ENCODE peak calls at places on chromosomes 16 and 17, in eight cellular contexts. One of them, this sample, is unnamed.

GRCh38 chr16:12539185-12539929 is 264.3 kb downstream of the CPPED1 start:
- DNase-seq in body of pancreas: no peak
- DNase-seq in IMR-90: peak; percentile 80
- DNase-seq in adrenal gland: no peak
- DNase-seq in K562: no peak
- DNase-seq in A549: no peak
- DNase-seq in dorsolateral prefrontal cortex: no peak
- DNase-seq in heart right ventricle: no peak
- DNase-seq in this sample: no peak

GRCh38 chr17:37056622-37057021 is 107.9 kb downstream of the AATF start:
- DNase-seq in heart right ventricle: no peak
- DNase-seq in adrenal gland: no peak
- DNase-seq in IMR-90: no peak
- DNase-seq in A549: no peak
- DNase-seq in K562: no peak
- DNase-seq in dorsolateral prefrontal cortex: no peak
- DNase-seq in body of pancreas: no peak
- DNase-seq in this sample: no peak

GRCh38 chr17:40816569-40816968 is 5.8 kb downstream of the KRT10 start:
- DNase-seq in K562: peak; percentile 46
- DNase-seq in heart right ventricle: no peak
- DNase-seq in body of pancreas: no peak
- DNase-seq in IMR-90: no peak
- DNase-seq in adrenal gland: no peak
- DNase-seq in dorsolateral prefrontal cortex: no peak
- DNase-seq in A549: no peak
- DNase-seq in this sample: no peak

GRCh38 chr16:12944300-12944699 is 42.9 kb downstream of the SHISA9 start:
- DNase-seq in body of pancreas: no peak
- DNase-seq in adrenal gland: no peak
- DNase-seq in dorsolateral prefrontal cortex: no peak
- DNase-seq in A549: no peak
- DNase-seq in IMR-90: no peak
- DNase-seq in K562: no peak
- DNase-seq in heart right ventricle: no peak
- DNase-seq in this sample: no peak

GRCh38 chr16:13896543-13897182 is 23.3 kb upstream of the ERCC4 start:
- DNase-seq in A549: no peak
- DNase-seq in IMR-90: peak; percentile 6
- DNase-seq in heart right ventricle: no peak
- DNase-seq in dorsolateral prefrontal cortex: no peak
- DNase-seq in K562: no peak
- DNase-seq in adrenal gland: no peak
- DNase-seq in body of pancreas: no peak
- DNase-seq in this sample: no peak

GRCh38 chr16:23408242-23409201 is 44.5 kb downstream of the COG7 start:
- DNase-seq in A549: no peak
- DNase-seq in IMR-90: peak; percentile 78
- DNase-seq in adrenal gland: peak; percentile 72
- DNase-seq in dorsolateral prefrontal cortex: peak; percentile 65
- DNase-seq in K562: no peak
- DNase-seq in heart right ventricle: peak; percentile 38
- DNase-seq in body of pancreas: peak; percentile 75
- DNase-seq in this sample: no peak

GRCh38 chr16:47886631-47887415 is 269.0 kb downstream of the ABCC12 start:
- DNase-seq in A549: no peak
- DNase-seq in heart right ventricle: no peak
- DNase-seq in body of pancreas: no peak
- DNase-seq in K562: no peak
- DNase-seq in dorsolateral prefrontal cortex: no peak
- DNase-seq in IMR-90: no peak
- DNase-seq in adrenal gland: no peak
- DNase-seq in this sample: no peak

GRCh38 chr17:78709119-78709681 is 72.9 kb downstream of the CYTH1 start:
- DNase-seq in K562: no peak
- DNase-seq in dorsolateral prefrontal cortex: no peak
- DNase-seq in adrenal gland: peak; percentile 51
- DNase-seq in IMR-90: no peak
- DNase-seq in body of pancreas: no peak
- DNase-seq in heart right ventricle: no peak
- DNase-seq in A549: no peak
- DNase-seq in this sample: no peak

GRCh38 chr17:66779186-66779585 is 55.7 kb upstream of the CACNG5 start:
- DNase-seq in K562: no peak
- DNase-seq in body of pancreas: no peak
- DNase-seq in A549: no peak
- DNase-seq in IMR-90: no peak
- DNase-seq in heart right ventricle: no peak
- DNase-seq in adrenal gland: no peak
- DNase-seq in dorsolateral prefrontal cortex: no peak
- DNase-seq in this sample: no peak
- H3K4me3 ChIP-seq in K562: no peak overlapping the region
- H3K4me3 ChIP-seq in body of pancreas: no peak overlapping the region
- H3K4me3 ChIP-seq in A549: no peak overlapping the region
- H3K4me3 ChIP-seq in IMR-90: no peak overlapping the region
- H3K4me3 ChIP-seq in heart right ventricle: no peak overlapping the region
- H3K4me3 ChIP-seq in adrenal gland: no peak overlapping the region
- H3K4me3 ChIP-seq in dorsolateral prefrontal cortex: no peak overlapping the region
- H3K4me3 ChIP-seq in this sample: no peak overlapping the region

GRCh38 chr17:1753767-1754429 is 8.0 kb upstream of the SERPINF1 start:
- DNase-seq in dorsolateral prefrontal cortex: no peak
- DNase-seq in heart right ventricle: no peak
- DNase-seq in body of pancreas: no peak
- DNase-seq in IMR-90: no peak
- DNase-seq in K562: no peak
- DNase-seq in adrenal gland: no peak
- DNase-seq in A549: no peak
- DNase-seq in this sample: peak; percentile 72

GRCh38 chr17:1750628-1751027 is 8.0 kb downstream of the SERPINF2 start:
- DNase-seq in adrenal gland: no peak
- DNase-seq in K562: no peak
- DNase-seq in IMR-90: no peak
- DNase-seq in A549: no peak
- DNase-seq in dorsolateral prefrontal cortex: no peak
- DNase-seq in body of pancreas: no peak
- DNase-seq in heart right ventricle: no peak
- DNase-seq in this sample: no peak

GRCh38 chr17:1755252-1755992 is 6.4 kb upstream of the SERPINF1 start:
- DNase-seq in dorsolateral prefrontal cortex: no peak
- DNase-seq in adrenal gland: no peak
- DNase-seq in body of pancreas: no peak
- DNase-seq in A549: no peak
- DNase-seq in IMR-90: no peak
- DNase-seq in K562: no peak
- DNase-seq in heart right ventricle: no peak
- DNase-seq in this sample: no peak

GRCh38 chr17:1754430-1755112 is 7.3 kb upstream of the SERPINF1 start:
- DNase-seq in heart right ventricle: no peak
- DNase-seq in K562: no peak
- DNase-seq in adrenal gland: no peak
- DNase-seq in body of pancreas: no peak
- DNase-seq in A549: no peak
- DNase-seq in IMR-90: no peak
- DNase-seq in dorsolateral prefrontal cortex: no peak
- DNase-seq in this sample: no peak

GRCh38 chr17:1752425-1752941 is 9.4 kb upstream of the SERPINF1 start:
- DNase-seq in dorsolateral prefrontal cortex: no peak
- DNase-seq in K562: no peak
- DNase-seq in adrenal gland: peak; percentile 82
- DNase-seq in heart right ventricle: no peak
- DNase-seq in IMR-90: no peak
- DNase-seq in body of pancreas: peak; percentile 65
- DNase-seq in A549: peak; percentile 83
- DNase-seq in this sample: peak; percentile 71
- H3K27ac ChIP-seq in dorsolateral prefrontal cortex: peak overlapping the region; percentile 48
- H3K27ac ChIP-seq in K562: no peak overlapping the region
- H3K27ac ChIP-seq in adrenal gland: peak overlapping the region; percentile 5
- H3K27ac ChIP-seq in heart right ventricle: peak overlapping the region; percentile 19
- H3K27ac ChIP-seq in IMR-90: no peak overlapping the region
- H3K27ac ChIP-seq in body of pancreas: peak overlapping the region; percentile 78
- H3K27ac ChIP-seq in A549: peak overlapping the region; percentile 76
- H3K27ac ChIP-seq in this sample: no peak overlapping the region

DNA sequence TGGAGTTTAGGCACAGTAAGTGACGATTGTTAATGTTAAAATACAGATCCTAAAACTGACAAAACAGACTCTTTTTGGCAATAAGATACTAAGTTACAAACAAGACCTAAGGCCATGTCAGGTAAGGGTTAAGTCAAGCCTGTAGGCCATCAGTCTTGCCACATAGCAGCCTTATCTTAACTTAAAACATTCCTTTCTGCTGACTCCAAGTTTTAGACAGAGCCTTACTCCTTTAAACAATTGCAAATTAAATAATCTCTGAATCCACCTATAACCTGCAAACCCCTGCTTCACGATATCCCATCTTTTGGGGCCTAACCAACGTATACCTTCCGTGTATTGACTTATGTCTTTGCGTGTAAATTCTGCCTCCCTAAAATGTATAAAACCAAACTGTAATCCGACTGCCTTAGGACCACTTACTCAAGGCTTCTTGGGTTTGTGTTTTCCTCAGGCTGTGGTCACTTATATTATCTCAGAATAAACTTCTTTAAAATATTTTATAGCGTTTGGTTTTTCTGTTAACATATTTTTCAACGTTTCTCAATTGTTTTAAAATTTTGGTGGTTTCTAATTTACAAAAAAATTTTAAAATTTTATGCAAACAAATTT is 64.4 kb downstream of the EFCAB5 start:
- DNase-seq in body of pancreas: no peak
- DNase-seq in adrenal gland: no peak
- DNase-seq in K562: peak; percentile 9
- DNase-seq in dorsolateral prefrontal cortex: no peak
- DNase-seq in IMR-90: peak; percentile 33
- DNase-seq in heart right ventricle: no peak
- DNase-seq in A549: no peak
- DNase-seq in this sample: no peak
- TF ChIP-seq CTCF in body of pancreas: no peak
- TF ChIP-seq CTCF in adrenal gland: no peak
- TF ChIP-seq CTCF in K562: no peak
- TF ChIP-seq CTCF in dorsolateral prefrontal cortex: no peak
- TF ChIP-seq CTCF in IMR-90: no peak
- TF ChIP-seq CTCF in heart right ventricle: no peak
- TF ChIP-seq CTCF in A549: no peak
- TF ChIP-seq CTCF in this sample: no peak

DNA sequence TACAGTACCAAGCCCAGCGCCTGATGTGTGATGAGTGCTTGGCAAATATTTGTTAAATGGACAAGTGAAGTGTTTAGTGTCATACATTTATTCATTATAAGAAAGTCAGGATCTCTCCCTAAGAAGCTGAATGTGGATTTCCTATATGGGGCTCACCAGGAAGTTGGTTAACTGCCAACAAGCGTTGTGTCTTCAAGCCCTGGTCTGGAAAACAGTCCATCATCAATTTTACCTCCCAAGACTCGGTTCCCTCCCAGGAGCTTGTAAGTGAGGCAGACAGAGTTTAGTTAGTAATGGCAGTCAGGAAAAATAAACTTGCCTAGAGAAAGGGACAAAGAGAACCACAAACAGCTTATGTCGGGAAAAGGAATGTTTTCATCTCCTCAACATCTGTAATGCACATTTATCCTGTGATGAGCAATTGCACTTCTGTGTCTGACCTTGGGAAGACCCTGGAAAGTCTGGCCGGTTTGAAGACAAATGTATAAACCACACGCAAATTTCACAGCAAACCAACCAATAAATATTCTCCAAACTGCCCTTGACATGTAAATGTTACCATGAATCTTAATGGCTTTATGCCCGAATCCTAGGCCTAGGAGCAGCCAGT is 28.3 kb downstream of the C16orf95 start:
- DNase-seq in adrenal gland: no peak
- DNase-seq in IMR-90: peak; percentile 92
- DNase-seq in body of pancreas: no peak
- DNase-seq in dorsolateral prefrontal cortex: no peak
- DNase-seq in heart right ventricle: no peak
- DNase-seq in K562: no peak
- DNase-seq in A549: no peak
- DNase-seq in this sample: no peak
- H3K4me3 ChIP-seq in adrenal gland: no peak overlapping the region
- H3K4me3 ChIP-seq in IMR-90: no peak overlapping the region
- H3K4me3 ChIP-seq in body of pancreas: no peak overlapping the region
- H3K4me3 ChIP-seq in dorsolateral prefrontal cortex: no peak overlapping the region
- H3K4me3 ChIP-seq in heart right ventricle: no peak overlapping the region
- H3K4me3 ChIP-seq in K562: no peak overlapping the region
- H3K4me3 ChIP-seq in A549: no peak overlapping the region
- H3K4me3 ChIP-seq in this sample: no peak overlapping the region

GRCh38 chr16:87918314-87918713 is 18.0 kb downstream of the CA5A start:
- DNase-seq in A549: no peak
- DNase-seq in body of pancreas: peak; percentile 86
- DNase-seq in K562: no peak
- DNase-seq in adrenal gland: peak; percentile 93
- DNase-seq in dorsolateral prefrontal cortex: peak; percentile 44
- DNase-seq in heart right ventricle: no peak
- DNase-seq in IMR-90: no peak
- DNase-seq in this sample: no peak

GRCh38 chr16:87921236-87921773 is 15.0 kb downstream of the CA5A start:
- DNase-seq in adrenal gland: no peak
- DNase-seq in dorsolateral prefrontal cortex: no peak
- DNase-seq in A549: no peak
- DNase-seq in IMR-90: no peak
- DNase-seq in heart right ventricle: no peak
- DNase-seq in K562: peak; percentile 55
- DNase-seq in body of pancreas: peak; percentile 77
- DNase-seq in this sample: no peak

GRCh38 chr16:87919681-87919994 is 16.7 kb downstream of the CA5A start:
- DNase-seq in dorsolateral prefrontal cortex: no peak
- DNase-seq in body of pancreas: no peak
- DNase-seq in K562: no peak
- DNase-seq in adrenal gland: no peak
- DNase-seq in heart right ventricle: no peak
- DNase-seq in A549: no peak
- DNase-seq in IMR-90: no peak
- DNase-seq in this sample: no peak

GRCh38 chr16:87917503-87917902 is 18.8 kb downstream of the CA5A start:
- DNase-seq in dorsolateral prefrontal cortex: no peak
- DNase-seq in body of pancreas: no peak
- DNase-seq in K562: no peak
- DNase-seq in heart right ventricle: no peak
- DNase-seq in IMR-90: no peak
- DNase-seq in A549: no peak
- DNase-seq in adrenal gland: no peak
- DNase-seq in this sample: no peak

GRCh38 chr16:87918866-87919680 is 17.3 kb downstream of the CA5A start:
- DNase-seq in A549: no peak
- DNase-seq in heart right ventricle: peak; percentile 65
- DNase-seq in adrenal gland: peak; percentile 83
- DNase-seq in K562: no peak
- DNase-seq in body of pancreas: no peak
- DNase-seq in IMR-90: no peak
- DNase-seq in dorsolateral prefrontal cortex: no peak
- DNase-seq in this sample: no peak
- H3K27ac ChIP-seq in A549: no peak overlapping the region
- H3K27ac ChIP-seq in heart right ventricle: peak overlapping the region; percentile 16
- H3K27ac ChIP-seq in adrenal gland: peak overlapping the region; percentile 84
- H3K27ac ChIP-seq in K562: no peak overlapping the region
- H3K27ac ChIP-seq in body of pancreas: peak overlapping the region; percentile 76
- H3K27ac ChIP-seq in IMR-90: no peak overlapping the region
- H3K27ac ChIP-seq in dorsolateral prefrontal cortex: no peak overlapping the region
- H3K27ac ChIP-seq in this sample: no peak overlapping the region